ENCODE peak calls at places on chromosomes 6 and 20, in ten cellular contexts. R is H7; F is CD4-positive, CD25-positive, alpha-beta regulatory T cell; I is endodermal cell; W is cardiac fibroblast; V is AG10803; G is mucosa of descending colon; U is cardiac muscle cell; Z is brain microvascular endothelial cell; S is GM23248. T is an unnamed sample.
A peak's percentile ranks its signal among the peaks of the same experiment; 100 is the strongest.

GRCh38 chr6:123224077-123224476 is 228.0 kb downstream of the CLVS2 start:
- DNase-seq in F (no peak), I (no peak), Z (no peak), W (no peak), G (no peak), S (no peak), V (no peak), U (no peak), R (no peak), T (no peak)

GRCh38 chr6:22399693-22400092 is 102.9 kb upstream of the PRL start:
- DNase-seq in G (no peak), R (no peak), F (no peak), S (peak; percentile 55), V (peak; percentile 6), Z (peak; percentile 16), I (no peak), W (peak; percentile 14), U (no peak), T (no peak)

GRCh38 chr6:26250806-26251075 is 114.3 kb upstream of the BTN3A2 start:
- DNase-seq in G (no peak), F (peak; percentile 42), W (no peak), U (peak; percentile 63), R (no peak), I (no peak), Z (peak; percentile 46), V (no peak), S (peak; percentile 40), T (peak; percentile 59)

GRCh38 chr6:113732384-113732966 is 124.7 kb upstream of the MARCKS start:
- DNase-seq in U (peak; percentile 70), Z (no peak), S (no peak), V (peak; percentile 33), W (peak; percentile 57), G (no peak), R (no peak), I (no peak), F (no peak), T (peak; percentile 80)

GRCh38 chr6:111818539-111819226 is 54.6 kb downstream of the FYN start:
- DNase-seq in W (no peak), I (no peak), S (peak; percentile 43), V (peak; percentile 48), G (no peak), F (no peak), Z (no peak), U (no peak), R (no peak), T (no peak)

GRCh38 chr6:107113460-107114212 is 1.7 kb downstream of the BEND3 start:
- DNase-seq in Z (no peak), V (no peak), W (no peak), S (no peak), G (peak; percentile 53), F (no peak), U (no peak), R (no peak), I (peak; percentile 45), T (no peak)

GRCh38 chr20:47724398-47724797 is 60.9 kb downstream of the SULF2 start:
- DNase-seq in V (no peak), Z (no peak), W (no peak), I (no peak), U (no peak), F (no peak), S (no peak), R (no peak), G (no peak), T (peak; percentile 46)

GRCh38 chr6:56555438-56555872 is 87.2 kb downstream of the DST start:
- DNase-seq in G (no peak), W (peak; percentile 50), U (peak; percentile 79), I (no peak), V (peak; percentile 54), Z (peak; percentile 71), S (peak; percentile 58), F (no peak), R (no peak), T (peak; percentile 64)

GRCh38 chr6:154515808-154516207 is 5.3 kb upstream of the CNKSR3 start:
- DNase-seq in W (no peak), S (peak; percentile 14), F (no peak), R (no peak), I (no peak), G (no peak), U (peak; percentile 46), V (no peak), Z (no peak), T (no peak)

GRCh38 chr6:72616406-72617015 is 5.4 kb upstream of the KCNQ5 start:
- DNase-seq in Z (no peak), G (no peak), V (peak; percentile 59), U (peak; percentile 69), R (no peak), S (peak; percentile 74), I (no peak), F (no peak), W (peak; percentile 77), T (peak; percentile 44)

GRCh38 chr6:42378125-42378524 is 73.6 kb downstream of the TRERF1 start:
- DNase-seq in F (no peak), I (no peak), U (no peak), Z (no peak), V (no peak), G (no peak), W (no peak), S (no peak), R (no peak), T (no peak)

GRCh38 chr20:6311841-6312655 is 189.2 kb upstream of the FERMT1 start:
- DNase-seq in Z (no peak), I (no peak), U (no peak), F (no peak), R (no peak), S (no peak), V (no peak), W (peak; percentile 13), G (no peak), T (no peak)

DNA sequence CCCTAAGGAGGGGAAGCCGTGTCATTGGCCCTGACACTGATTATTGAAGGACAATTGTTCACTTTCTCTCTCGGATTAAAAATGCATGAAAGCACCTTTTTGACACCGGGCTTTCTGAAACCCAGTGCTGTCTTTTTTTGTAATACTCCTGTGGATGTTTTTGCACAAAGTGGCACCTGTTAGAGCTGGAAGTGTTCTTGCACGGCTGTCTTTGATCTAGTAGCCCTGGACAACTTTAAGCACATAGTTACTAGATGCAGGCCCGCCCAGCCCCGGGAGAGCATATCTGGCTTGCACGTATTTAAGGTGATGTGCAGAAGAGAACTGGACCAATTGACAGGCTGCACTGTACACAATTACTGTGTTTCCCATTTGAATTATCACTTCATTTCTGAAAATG is 72.6 kb downstream of the ARID1B start:
- DNase-seq in G (no peak), I (no peak), U (no peak), W (no peak), S (no peak), V (no peak), F (no peak), R (no peak), Z (no peak), T (no peak)
- H3K4me3 ChIP-seq in G (no peak overlapping the region), I (no peak overlapping the region), U (no peak overlapping the region), W (no peak overlapping the region), S (no peak overlapping the region), V (no peak overlapping the region), F (no peak overlapping the region), R (no peak overlapping the region), Z (no peak overlapping the region), T (no peak overlapping the region)

GRCh38 chr6:53627391-53628218 is 38.0 kb downstream of the KLHL31 start:
- DNase-seq in R (no peak), I (no peak), V (no peak), W (no peak), F (no peak), U (no peak), Z (no peak), S (no peak), G (no peak), T (no peak)
- H3K4me3 ChIP-seq in R (no peak overlapping the region), I (no peak overlapping the region), V (no peak overlapping the region), W (no peak overlapping the region), F (no peak overlapping the region), U (no peak overlapping the region), Z (no peak overlapping the region), S (no peak overlapping the region), G (no peak overlapping the region), T (no peak overlapping the region)

GRCh38 chr6:159943965-159944598 is 24.8 kb upstream of the IGF2R start:
- DNase-seq in U (no peak), F (no peak), R (no peak), G (no peak), I (no peak), V (no peak), S (no peak), W (no peak), Z (no peak), T (no peak)

GRCh38 chr6:159945801-159946392 is 23.0 kb upstream of the IGF2R start:
- DNase-seq in I (no peak), W (no peak), Z (no peak), F (no peak), V (no peak), G (no peak), U (no peak), R (no peak), S (no peak), T (no peak)

GRCh38 chr6:159943101-159943632 is 25.7 kb upstream of the IGF2R start:
- DNase-seq in F (no peak), S (peak; percentile 74), I (no peak), U (peak; percentile 85), G (no peak), Z (peak; percentile 69), V (peak; percentile 75), R (no peak), W (peak; percentile 86), T (no peak)

GRCh38 chr6:159939591-159940016 is 29.3 kb upstream of the IGF2R start:
- DNase-seq in I (no peak), R (no peak), W (no peak), G (no peak), F (no peak), U (peak; percentile 82), V (no peak), S (no peak), Z (no peak), T (no peak)

GRCh38 chr6:159941286-159942113 is 27.4 kb upstream of the IGF2R start:
- DNase-seq in Z (peak; percentile 68), I (no peak), F (no peak), U (peak; percentile 71), G (no peak), S (peak; percentile 54), R (no peak), W (peak; percentile 83), V (peak; percentile 49), T (peak; percentile 8)
- H3K4me3 ChIP-seq in Z (no peak overlapping the region), I (no peak overlapping the region), F (no peak overlapping the region), U (no peak overlapping the region), G (no peak overlapping the region), S (no peak overlapping the region), R (no peak overlapping the region), W (no peak overlapping the region), V (no peak overlapping the region), T (no peak overlapping the region)

DNA sequence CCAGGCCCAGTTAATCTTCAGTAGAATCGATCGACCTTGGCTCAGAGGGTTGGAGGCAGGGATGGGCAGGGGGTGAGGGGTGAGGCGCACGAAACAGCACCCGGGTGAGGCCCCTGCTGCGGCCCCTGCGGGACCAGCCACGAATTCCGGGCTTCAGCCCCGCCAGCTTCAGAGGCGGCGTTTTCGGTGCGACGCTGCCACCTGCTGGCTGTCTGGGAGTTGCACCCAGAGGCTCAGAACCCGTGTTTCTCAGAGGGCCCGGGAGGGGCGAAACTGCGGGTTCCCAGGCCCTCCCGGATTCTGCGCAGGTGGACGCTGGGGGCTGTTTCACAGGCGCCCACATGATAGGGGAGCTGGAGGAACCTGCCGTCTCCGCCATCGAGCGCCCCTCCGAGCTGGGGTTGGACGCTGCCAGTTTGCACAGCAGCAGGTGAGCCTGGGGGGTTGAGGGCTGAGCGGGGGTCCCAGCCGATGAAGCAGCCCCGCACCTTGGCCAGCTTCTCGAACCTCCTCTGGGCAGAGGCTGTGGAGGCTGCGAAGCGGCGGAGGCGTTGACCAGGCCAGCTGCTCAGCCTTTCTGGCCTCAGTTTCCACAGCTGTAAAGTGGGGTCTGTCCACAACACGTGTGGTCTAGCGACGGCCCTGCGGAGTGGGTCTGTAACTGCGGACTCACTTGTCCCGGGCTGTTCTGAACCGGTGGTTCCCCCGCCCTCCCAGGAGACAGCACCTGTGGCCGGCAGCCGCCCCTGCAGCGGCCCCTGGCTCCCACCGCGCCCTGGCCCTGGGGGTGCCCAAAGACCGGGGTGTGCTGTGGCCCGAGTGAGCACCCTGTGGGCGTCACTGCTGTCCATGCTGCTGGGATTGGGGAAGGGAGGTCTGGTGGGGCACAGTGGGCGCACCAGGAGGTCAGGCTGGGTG is 2.5 kb upstream of the BHLHE23 start:
- DNase-seq in V (peak; percentile 42), Z (peak; percentile 33), W (peak; percentile 65), S (peak; percentile 80), F (peak; percentile 70), G (peak; percentile 87), I (peak; percentile 94), U (peak; percentile 70), R (peak; percentile 98), T (peak; percentile 85)
- H3K4me3 ChIP-seq in V (no peak overlapping the region), Z (no peak overlapping the region), W (no peak overlapping the region), S (no peak overlapping the region), F (no peak overlapping the region), G (no peak overlapping the region), I (no peak overlapping the region), U (no peak overlapping the region), R (peak overlapping the region; percentile 5), T (peak overlapping the region; percentile 15)